ENCODE peak calls at places on chromosome 22, in seven cellular contexts. K, Q, F, G, H, S and A are unnamed samples. For H3K4me1 and H3K9me3, the result is how much of the 10 kb centered on the place peaks cover.

GRCh38 chr22:36277482-36278291 is 24.8 kb downstream of the APOL1 start:
- DNase-seq in K (peak), Q (peak), F (peak), G (peak), H (peak), S (peak), A (peak)

GRCh38 chr22:39309881-39310714 is 9.3 kb downstream of the RPL3 start:
- DNase-seq in K (no peak), Q (peak), F (no peak), G (no peak), H (no peak), S (no peak), A (no peak)

GRCh38 chr22:38504731-38505594 is 1.1 kb downstream of the DDX17 start:
- DNase-seq in K (peak), Q (peak), F (peak), G (no peak), H (peak), S (peak), A (peak)

GRCh38 chr22:39243443-39244072 is 1.2 kb downstream of the PDGFB start:
- DNase-seq in K (peak), Q (no peak), F (no peak), G (no peak), H (no peak), S (no peak), A (no peak)

GRCh38 chr22:31646186-31647019 is 15.6 kb downstream of the PISD start:
- DNase-seq in K (peak), Q (peak), F (no peak), G (peak), H (no peak), S (no peak), A (no peak)

GRCh38 chr22:41799486-41800347 is 762 bp upstream of the CCDC134 start:
- DNase-seq in K (no peak), Q (no peak), F (peak), G (no peak), H (peak), S (no peak), A (no peak)

GRCh38 chr22:19287076-19287724 is 4.3 kb downstream of the CLTCL1 start:
- DNase-seq in K (peak), Q (peak), F (no peak), G (no peak), H (no peak), S (no peak), A (no peak)

GRCh38 chr22:33480118-33480517 is 421.9 kb upstream of the SYN3 start:
- DNase-seq in K (no peak), Q (no peak), F (no peak), G (no peak), H (no peak), S (no peak), A (no peak)

GRCh38 chr22:26554956-26555355 is 35.0 kb downstream of the TPST2 start:
- DNase-seq in K (no peak), Q (no peak), F (no peak), G (no peak), H (no peak), S (no peak), A (no peak)

DNA sequence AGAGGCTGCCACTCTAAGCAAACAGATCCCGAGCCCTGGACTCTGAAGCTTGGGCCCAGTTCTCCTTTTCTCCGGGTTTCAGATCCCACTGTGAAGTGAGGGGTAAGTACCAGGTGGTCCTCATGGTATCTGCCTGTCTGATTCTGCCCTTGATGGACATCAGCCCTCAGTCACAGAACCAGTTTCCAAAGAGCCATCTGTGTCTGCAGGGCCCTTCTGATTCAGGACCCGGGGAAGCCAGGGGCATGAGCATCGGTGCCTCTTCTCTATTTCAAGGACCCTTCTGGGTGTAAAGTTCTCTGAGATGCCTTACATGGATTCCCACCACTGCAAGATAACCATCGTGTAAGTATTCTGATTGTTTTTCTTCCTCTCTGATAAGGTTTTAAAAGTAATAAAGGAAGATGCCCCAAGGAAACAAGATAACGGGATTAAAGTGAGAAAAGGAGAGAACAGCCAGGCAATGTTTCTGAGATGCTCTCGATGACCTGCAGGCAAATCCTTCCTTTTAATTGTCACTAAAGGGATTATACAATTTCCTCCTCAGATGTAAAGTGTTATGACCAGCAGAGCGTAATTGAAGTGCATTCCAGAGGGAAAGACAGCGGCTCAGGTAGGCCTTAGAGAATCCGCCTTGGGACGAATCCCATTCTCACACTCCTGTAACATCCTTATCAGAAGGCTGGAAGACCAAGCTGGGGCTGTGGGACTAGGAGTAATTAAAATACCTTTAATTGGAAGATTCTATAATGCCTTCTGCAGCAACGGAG is 924.3 kb downstream of the TBC1D22A start:
- DNase-seq in K (no peak), Q (no peak), F (no peak), G (no peak), H (no peak), S (no peak), A (no peak)
- H3K4me1 ChIP-seq in K (under half), Q (under half), F (under half), G (under half), H (under half), S (under half), A (under half)

GRCh38 chr22:45033136-45033535 is 23.3 kb upstream of the PHF21B start:
- DNase-seq in K (no peak), Q (no peak), F (no peak), G (no peak), H (no peak), S (no peak), A (no peak)

GRCh38 chr22:45034821-45035220 is 25.0 kb upstream of the PHF21B start:
- DNase-seq in K (no peak), Q (no peak), F (no peak), G (no peak), H (peak), S (no peak), A (no peak)

GRCh38 chr22:45029501-45029900 is 19.7 kb upstream of the PHF21B start:
- DNase-seq in K (no peak), Q (no peak), F (no peak), G (no peak), H (no peak), S (no peak), A (no peak)

GRCh38 chr22:45034156-45034555 is 24.4 kb upstream of the PHF21B start:
- DNase-seq in K (no peak), Q (no peak), F (no peak), G (no peak), H (peak), S (no peak), A (no peak)

GRCh38 chr22:45031629-45032403 is 22.0 kb upstream of the PHF21B start:
- DNase-seq in K (no peak), Q (no peak), F (no peak), G (no peak), H (no peak), S (no peak), A (no peak)
- H3K9me3 ChIP-seq in K (under half), Q (under half), F (under half), G (under half), H (under half), S (under half), A (under half)

GRCh38 chr22:20324139-20324516 is 4.3 kb upstream of the DGCR6L start:
- DNase-seq in K (no peak), Q (no peak), F (no peak), G (no peak), H (no peak), S (peak), A (peak)

GRCh38 chr22:20319041-20319744 is 667 bp downstream of the DGCR6L start:
- DNase-seq in K (no peak), Q (no peak), F (no peak), G (no peak), H (peak), S (peak), A (no peak)

GRCh38 chr22:20316217-20316843 is 3.5 kb downstream of the DGCR6L start:
- DNase-seq in K (no peak), Q (no peak), F (no peak), G (no peak), H (peak), S (no peak), A (no peak)

GRCh38 chr22:20316844-20317401 is 2.9 kb downstream of the DGCR6L start:
- DNase-seq in K (no peak), Q (no peak), F (no peak), G (no peak), H (no peak), S (no peak), A (no peak)

GRCh38 chr22:20319745-20320658 is at the start of gene DGCR6L:
- DNase-seq in K (peak), Q (peak), F (peak), G (peak), H (peak), S (peak), A (peak)
- H3K4me1 ChIP-seq in K (under half), Q (under half), F (under half), G (under half), H (under half), S (half or more), A (half or more)

GRCh38 chr22:48548391-48548790 is 1279.3 kb downstream of the BRD1 start:
- DNase-seq in K (no peak), Q (no peak), F (no peak), G (no peak), H (no peak), S (no peak), A (no peak)

GRCh38 chr22:48541401-48542098 is 1286.1 kb downstream of the BRD1 start:
- DNase-seq in K (no peak), Q (no peak), F (no peak), G (no peak), H (no peak), S (no peak), A (no peak)

GRCh38 chr22:48547971-48548370 is 1279.7 kb downstream of the BRD1 start:
- DNase-seq in K (no peak), Q (no peak), F (no peak), G (no peak), H (no peak), S (no peak), A (no peak)

GRCh38 chr22:48546653-48547424 is 1280.8 kb downstream of the BRD1 start:
- DNase-seq in K (no peak), Q (no peak), F (no peak), G (no peak), H (no peak), S (no peak), A (no peak)

GRCh38 chr22:48545976-48546375 is 1281.7 kb downstream of the BRD1 start:
- DNase-seq in K (no peak), Q (no peak), F (no peak), G (no peak), H (no peak), S (no peak), A (no peak)
- H3K9me3 ChIP-seq in K (under half), Q (half or more), F (under half), G (under half), H (under half), S (under half), A (under half)

GRCh38 chr22:30298005-30298701 is 8.8 kb upstream of the CASTOR1 start:
- DNase-seq in K (no peak), Q (no peak), F (no peak), G (no peak), H (peak), S (no peak), A (no peak)

GRCh38 chr22:30297276-30298004 is 8.1 kb upstream of the CASTOR1 start:
- DNase-seq in K (no peak), Q (no peak), F (no peak), G (no peak), H (no peak), S (no peak), A (no peak)

GRCh38 chr22:30301995-30302809 is 12.9 kb upstream of the CASTOR1 start:
- DNase-seq in K (no peak), Q (peak), F (no peak), G (no peak), H (peak), S (no peak), A (peak)

GRCh38 chr22:30296851-30297250 is 7.5 kb upstream of the CASTOR1 start:
- DNase-seq in K (no peak), Q (no peak), F (no peak), G (no peak), H (no peak), S (no peak), A (no peak)

DNA sequence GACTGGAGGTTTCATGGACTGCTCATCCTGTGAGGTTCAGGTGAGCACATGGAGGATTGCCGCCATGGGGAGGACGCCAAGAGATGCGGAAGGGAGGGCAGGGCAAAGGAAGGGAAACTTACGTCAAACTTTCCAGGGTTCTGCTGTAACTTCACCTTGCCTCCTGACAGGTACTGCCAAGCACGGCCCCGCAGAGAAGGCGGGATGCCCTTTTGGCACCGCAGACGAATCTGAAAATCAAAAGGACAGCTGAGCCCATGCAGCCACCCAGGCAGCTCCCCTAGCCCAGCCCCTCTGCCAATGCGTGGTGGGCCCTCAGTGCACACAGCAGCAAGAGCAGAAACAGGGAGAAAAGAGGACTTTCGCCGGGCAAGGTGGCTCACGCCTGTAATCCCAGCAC is 10.0 kb upstream of the CASTOR1 start:
- DNase-seq in K (no peak), Q (no peak), F (no peak), G (no peak), H (no peak), S (no peak), A (no peak)
- H3K4me1 ChIP-seq in K (under half), Q (under half), F (under half), G (under half), H (half or more), S (half or more), A (half or more)

GRCh38 chr22:11598492-11599440 is 3929.2 kb upstream of the OR11H1 start:
- DNase-seq in K (no peak), Q (no peak), F (no peak), G (no peak), H (no peak), S (no peak), A (no peak)
- H3K9me3 ChIP-seq in K (under half), Q (under half), F (under half), G (under half), H (under half), S (under half), A (under half)

GRCh38 chr22:28791124-28791523 is 9.2 kb downstream of the XBP1 start:
- DNase-seq in K (no peak), Q (no peak), F (no peak), G (no peak), H (no peak), S (no peak), A (no peak)

GRCh38 chr22:28792491-28793383 is 7.6 kb downstream of the XBP1 start:
- DNase-seq in K (no peak), Q (no peak), F (no peak), G (no peak), H (no peak), S (no peak), A (no peak)

GRCh38 chr22:28793976-28794584 is 6.3 kb downstream of the XBP1 start:
- DNase-seq in K (no peak), Q (no peak), F (no peak), G (no peak), H (no peak), S (no peak), A (no peak)

GRCh38 chr22:28795071-28795693 is 5.2 kb downstream of the XBP1 start:
- DNase-seq in K (no peak), Q (no peak), F (no peak), G (no peak), H (no peak), S (no peak), A (no peak)

DNA sequence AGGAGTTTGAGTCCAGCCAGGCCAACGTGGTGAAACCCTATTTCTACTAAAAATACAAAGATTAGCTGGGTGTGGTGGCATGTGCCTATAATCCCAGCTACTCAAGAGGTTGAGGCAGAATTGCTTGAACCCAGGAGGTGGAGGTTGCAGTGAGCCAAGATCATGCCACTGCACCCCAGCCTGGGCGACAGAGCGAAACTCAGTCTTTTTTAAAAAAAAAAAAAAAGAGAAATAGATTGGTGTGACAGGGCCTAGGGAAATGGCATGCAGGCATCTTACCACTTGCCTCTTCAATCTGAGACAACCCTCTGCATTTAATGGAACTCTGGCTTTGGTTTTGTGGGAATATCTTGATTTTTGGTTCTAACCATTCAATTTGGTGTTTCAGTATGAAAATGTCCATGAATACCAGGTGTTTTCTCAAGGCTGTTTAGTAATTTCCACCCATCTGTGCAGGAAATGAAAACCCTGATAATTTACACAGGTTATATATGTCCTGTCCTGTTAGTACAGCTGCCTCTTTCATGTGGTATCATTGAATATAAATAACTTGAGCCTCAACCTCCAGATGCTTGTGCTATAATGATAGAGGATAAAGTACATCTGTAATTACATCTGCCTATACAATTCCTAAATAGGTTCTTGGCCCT is 8.4 kb downstream of the XBP1 start:
- DNase-seq in K (no peak), Q (peak), F (no peak), G (no peak), H (no peak), S (no peak), A (no peak)
- H3K4me1 ChIP-seq in K (under half), Q (under half), F (half or more), G (under half), H (under half), S (under half), A (half or more)

GRCh38 chr22:24412274-24412673 is 15.1 kb upstream of the ADORA2A start:
- DNase-seq in K (no peak), Q (no peak), F (no peak), G (no peak), H (no peak), S (no peak), A (no peak)

GRCh38 chr22:24413271-24413670 is 14.1 kb upstream of the ADORA2A start:
- DNase-seq in K (no peak), Q (no peak), F (no peak), G (no peak), H (no peak), S (no peak), A (no peak)

GRCh38 chr22:24410110-24410856 is 17.1 kb upstream of the ADORA2A start:
- DNase-seq in K (no peak), Q (peak), F (no peak), G (no peak), H (no peak), S (no peak), A (no peak)

GRCh38 chr22:24409707-24410106 is 17.7 kb upstream of the ADORA2A start:
- DNase-seq in K (no peak), Q (no peak), F (no peak), G (no peak), H (no peak), S (no peak), A (no peak)

GRCh38 chr22:24411256-24412004 is 16.0 kb upstream of the ADORA2A start:
- DNase-seq in K (no peak), Q (no peak), F (no peak), G (no peak), H (no peak), S (no peak), A (no peak)
- H3K9me3 ChIP-seq in K (under half), Q (under half), F (under half), G (under half), H (under half), S (under half), A (under half)